ENCODE peak calls at places on chromosome 3, in four cellular contexts. One of them, this sample, is unnamed.
A peak's percentile ranks its signal among the peaks of the same experiment; 100 is the strongest.

GRCh38 chr3:122947621-122948202 is 79.9 kb downstream of the SEMA5B start:
- DNase-seq in kidney: no peak
- DNase-seq in H9: no peak
- DNase-seq in adrenal gland: no peak
- DNase-seq in this sample: no peak

GRCh38 chr3:15291589-15292541 is 40.5 kb downstream of the SH3BP5 start:
- DNase-seq in kidney: peak; percentile 74
- DNase-seq in H9: no peak
- DNase-seq in adrenal gland: no peak
- DNase-seq in this sample: no peak

GRCh38 chr3:151707216-151707615 is 26.5 kb upstream of the AADACL2 start:
- DNase-seq in kidney: no peak
- DNase-seq in H9: no peak
- DNase-seq in adrenal gland: no peak
- DNase-seq in this sample: no peak

GRCh38 chr3:42667523-42668402 is 14.3 kb downstream of the ZBTB47 start:
- DNase-seq in kidney: peak; percentile 66
- DNase-seq in H9: peak; percentile 26
- DNase-seq in adrenal gland: no peak
- DNase-seq in this sample: no peak

GRCh38 chr3:101779808-101780366 is 876 bp downstream of the NXPE3 start:
- DNase-seq in kidney: no peak
- DNase-seq in H9: no peak
- DNase-seq in adrenal gland: no peak
- DNase-seq in this sample: no peak

GRCh38 chr3:117439812-117440211 is 730.2 kb downstream of the TUSC7 start:
- DNase-seq in kidney: no peak
- DNase-seq in H9: no peak
- DNase-seq in adrenal gland: peak; percentile 59
- DNase-seq in this sample: no peak

GRCh38 chr3:5133239-5133638 is 11.1 kb downstream of the ARL8B start:
- DNase-seq in kidney: no peak
- DNase-seq in H9: no peak
- DNase-seq in adrenal gland: no peak
- DNase-seq in this sample: no peak

GRCh38 chr3:143188881-143189280 is 69.3 kb downstream of the CHST2 start:
- DNase-seq in kidney: no peak
- DNase-seq in H9: no peak
- DNase-seq in adrenal gland: no peak
- DNase-seq in this sample: no peak

GRCh38 chr3:4772171-4772804 is 206.9 kb upstream of the BHLHE40 start:
- DNase-seq in kidney: peak; percentile 92
- DNase-seq in H9: no peak
- DNase-seq in adrenal gland: peak; percentile 97
- DNase-seq in this sample: peak; percentile 51

GRCh38 chr3:150723946-150724345 is 20.2 kb upstream of the ERICH6 start:
- DNase-seq in kidney: no peak
- DNase-seq in H9: no peak
- DNase-seq in adrenal gland: no peak
- DNase-seq in this sample: no peak

GRCh38 chr3:43455233-43455632 is 166.6 kb downstream of the ANO10 start:
- DNase-seq in kidney: no peak
- DNase-seq in H9: no peak
- DNase-seq in adrenal gland: peak; percentile 90
- DNase-seq in this sample: no peak

GRCh38 chr3:52052831-52053306 is 3.5 kb downstream of the DUSP7 start:
- DNase-seq in kidney: peak; percentile 93
- DNase-seq in H9: peak; percentile 87
- DNase-seq in adrenal gland: peak; percentile 94
- DNase-seq in this sample: peak; percentile 83

GRCh38 chr3:10996345-10997050 is 4.0 kb downstream of the SLC6A1 start:
- DNase-seq in kidney: no peak
- DNase-seq in H9: no peak
- DNase-seq in adrenal gland: no peak
- DNase-seq in this sample: no peak

GRCh38 chr3:54517424-54517823 is 395.1 kb downstream of the CACNA2D3 start:
- DNase-seq in kidney: no peak
- DNase-seq in H9: no peak
- DNase-seq in adrenal gland: no peak
- DNase-seq in this sample: peak; percentile 18

GRCh38 chr3:16860234-16860633 is 24.5 kb upstream of the PLCL2 start:
- DNase-seq in kidney: no peak
- DNase-seq in H9: no peak
- DNase-seq in adrenal gland: no peak
- DNase-seq in this sample: no peak

GRCh38 chr3:16523778-16524177 is 10.3 kb upstream of the RFTN1 start:
- DNase-seq in kidney: no peak
- DNase-seq in H9: no peak
- DNase-seq in adrenal gland: no peak
- DNase-seq in this sample: no peak

GRCh38 chr3:42053476-42053875 is 37.7 kb upstream of the TRAK1 start:
- DNase-seq in kidney: peak; percentile 27
- DNase-seq in H9: no peak
- DNase-seq in adrenal gland: peak; percentile 58
- DNase-seq in this sample: no peak

GRCh38 chr3:30370681-30371271 is 235.6 kb upstream of the TGFBR2 start:
- DNase-seq in kidney: no peak
- DNase-seq in H9: no peak
- DNase-seq in adrenal gland: no peak
- DNase-seq in this sample: no peak

GRCh38 chr3:99891610-99892285 is 74.1 kb downstream of the CMSS1 start:
- DNase-seq in kidney: no peak
- DNase-seq in H9: no peak
- DNase-seq in adrenal gland: no peak
- DNase-seq in this sample: no peak

GRCh38 chr3:51940648-51941421 is 869 bp downstream of the RRP9 start:
- DNase-seq in kidney: peak; percentile 51
- DNase-seq in H9: no peak
- DNase-seq in adrenal gland: no peak
- DNase-seq in this sample: no peak

GRCh38 chr3:105359098-105359762 is 7.5 kb upstream of the ALCAM start:
- DNase-seq in kidney: no peak
- DNase-seq in H9: no peak
- DNase-seq in adrenal gland: no peak
- DNase-seq in this sample: no peak

GRCh38 chr3:60169755-60170154 is 1081.5 kb downstream of the FHIT start:
- DNase-seq in kidney: no peak
- DNase-seq in H9: no peak
- DNase-seq in adrenal gland: no peak
- DNase-seq in this sample: no peak

GRCh38 chr3:192887047-192887446 is 30.6 kb downstream of the MB21D2 start:
- DNase-seq in kidney: no peak
- DNase-seq in H9: no peak
- DNase-seq in adrenal gland: no peak
- DNase-seq in this sample: peak; percentile 52

GRCh38 chr3:113111308-113111707 is 100.0 kb upstream of the BOC start:
- DNase-seq in kidney: no peak
- DNase-seq in H9: no peak
- DNase-seq in adrenal gland: no peak
- DNase-seq in this sample: no peak

GRCh38 chr3:27559835-27560234 is 75.7 kb upstream of the SLC4A7 start:
- DNase-seq in kidney: no peak
- DNase-seq in H9: no peak
- DNase-seq in adrenal gland: peak; percentile 63
- DNase-seq in this sample: peak; percentile 31

GRCh38 chr3:148036331-148036881 is 627.2 kb downstream of the ZIC1 start:
- DNase-seq in kidney: no peak
- DNase-seq in H9: no peak
- DNase-seq in adrenal gland: no peak
- DNase-seq in this sample: no peak

GRCh38 chr3:169354774-169355501 is 308.6 kb downstream of the MECOM start:
- DNase-seq in kidney: no peak
- DNase-seq in H9: no peak
- DNase-seq in adrenal gland: no peak
- DNase-seq in this sample: no peak

DNA sequence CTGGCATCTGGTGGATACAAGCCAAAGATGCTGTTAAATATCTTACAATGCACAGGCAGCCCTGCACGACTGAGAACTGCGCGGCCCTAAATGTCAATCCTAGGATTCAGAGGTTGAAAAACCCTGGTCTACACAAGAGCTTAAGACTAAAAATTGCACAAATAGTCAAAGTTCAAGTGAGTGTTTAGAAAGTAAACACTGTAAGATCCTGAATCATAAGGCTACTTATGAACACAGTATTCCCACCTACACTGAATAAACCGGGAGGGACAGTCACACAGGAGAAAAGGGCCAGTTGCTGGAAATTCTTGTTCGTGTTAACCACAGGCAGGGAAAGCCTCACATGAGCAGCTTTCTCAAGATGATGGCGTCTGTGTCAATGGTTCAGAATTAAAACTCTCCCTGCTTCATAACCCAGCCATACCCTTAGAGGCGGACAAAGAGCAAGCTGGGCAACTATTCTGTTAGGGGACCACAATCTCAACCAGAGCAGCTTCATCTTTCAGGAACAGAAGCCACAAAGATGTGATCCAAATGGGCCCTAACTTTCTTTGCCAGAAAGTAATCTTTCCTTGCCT is 37.7 kb downstream of the LRIG1 start:
- DNase-seq in kidney: no peak
- DNase-seq in H9: no peak
- DNase-seq in adrenal gland: no peak
- DNase-seq in this sample: no peak
- H3K4me1 ChIP-seq in kidney: no peaks in the 10 kb centered on the region
- H3K4me1 ChIP-seq in H9: peaks cover 2% of the 10 kb centered on the region
- H3K4me1 ChIP-seq in adrenal gland: no peaks in the 10 kb centered on the region
- H3K4me1 ChIP-seq in this sample: peaks cover 5% of the 10 kb centered on the region

DNA sequence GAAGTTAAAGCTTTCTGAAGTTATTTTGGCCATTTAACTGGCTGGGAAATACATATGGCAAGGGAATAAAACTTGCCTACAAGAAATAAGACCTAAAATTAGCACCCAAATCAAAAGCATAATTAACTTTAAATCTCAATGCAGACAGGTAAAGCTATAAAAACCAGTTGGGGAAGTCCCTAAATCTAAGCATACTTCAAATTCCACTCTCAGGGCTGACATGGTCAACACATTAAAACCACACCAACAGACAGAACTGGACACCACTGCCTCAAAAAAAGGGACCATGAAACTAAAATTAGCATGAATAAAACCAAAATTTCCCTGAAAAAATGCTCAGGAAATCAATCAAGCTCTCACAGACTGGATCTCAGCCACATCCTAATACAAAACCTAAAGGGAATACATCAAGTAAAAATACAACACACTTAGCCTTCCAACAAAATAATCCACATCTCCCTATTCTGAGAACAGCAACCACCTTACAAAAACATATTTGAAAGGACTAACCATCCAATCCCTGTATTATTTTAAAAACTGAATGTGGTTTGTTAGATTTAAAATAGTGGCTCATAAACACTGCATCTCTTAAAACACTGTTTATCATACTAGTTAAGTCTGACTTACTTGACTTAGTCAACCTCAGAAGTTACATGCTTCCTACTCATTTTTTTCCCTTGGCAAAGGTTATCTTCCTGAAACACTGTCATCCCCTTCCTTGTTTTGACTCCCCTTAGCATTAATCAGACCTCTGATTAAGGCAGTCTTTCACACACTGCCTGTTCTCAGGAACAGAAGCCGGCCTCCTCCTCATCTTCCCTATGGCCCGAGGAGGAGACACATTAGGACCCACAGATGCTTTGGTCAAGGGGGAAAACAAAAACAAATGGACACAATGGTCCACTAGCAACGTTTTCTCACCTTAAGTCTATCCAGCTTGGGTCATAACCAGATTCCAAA is 8.3 kb downstream of the TRA2B start:
- DNase-seq in kidney: no peak
- DNase-seq in H9: no peak
- DNase-seq in adrenal gland: no peak
- DNase-seq in this sample: no peak
- H3K4me1 ChIP-seq in kidney: peaks cover 44% of the 10 kb centered on the region
- H3K4me1 ChIP-seq in H9: peaks cover 13% of the 10 kb centered on the region
- H3K4me1 ChIP-seq in adrenal gland: peaks cover 82% of the 10 kb centered on the region
- H3K4me1 ChIP-seq in this sample: peaks cover 59% of the 10 kb centered on the region

GRCh38 chr3:13073976-13074375 is 747 bp upstream of the IQSEC1 start:
- DNase-seq in kidney: no peak
- DNase-seq in H9: no peak
- DNase-seq in adrenal gland: no peak
- DNase-seq in this sample: no peak

GRCh38 chr3:13075318-13075717 is 2.1 kb upstream of the IQSEC1 start:
- DNase-seq in kidney: no peak
- DNase-seq in H9: no peak
- DNase-seq in adrenal gland: peak; percentile 61
- DNase-seq in this sample: no peak

GRCh38 chr3:13077431-13078157 is 4.4 kb upstream of the IQSEC1 start:
- DNase-seq in kidney: no peak
- DNase-seq in H9: no peak
- DNase-seq in adrenal gland: peak; percentile 89
- DNase-seq in this sample: no peak

GRCh38 chr3:13078158-13078905 is 5.1 kb upstream of the IQSEC1 start:
- DNase-seq in kidney: no peak
- DNase-seq in H9: no peak
- DNase-seq in adrenal gland: no peak
- DNase-seq in this sample: no peak

DNA sequence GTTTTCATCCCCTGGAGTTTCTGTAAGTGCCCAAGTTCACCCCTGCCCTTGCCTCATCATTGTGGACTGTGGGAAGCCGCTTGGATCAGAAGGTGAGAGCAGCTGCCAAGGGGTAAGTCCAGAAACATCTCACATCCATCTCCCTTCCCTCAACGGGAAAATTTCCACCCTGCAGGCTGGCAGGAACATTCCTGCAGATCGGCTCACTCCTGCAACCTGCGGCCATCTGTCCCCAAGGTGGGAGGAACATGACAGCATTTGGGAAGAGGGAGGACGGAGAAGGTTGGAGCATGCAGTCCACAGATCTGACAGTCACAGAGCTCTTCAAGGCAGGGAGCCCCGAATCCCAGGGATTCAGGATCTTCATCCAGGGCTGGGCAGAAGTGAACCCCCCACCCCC is 3.0 kb upstream of the IQSEC1 start:
- DNase-seq in kidney: no peak
- DNase-seq in H9: no peak
- DNase-seq in adrenal gland: no peak
- DNase-seq in this sample: no peak
- H3K4me1 ChIP-seq in kidney: no peaks in the 10 kb centered on the region
- H3K4me1 ChIP-seq in H9: no peaks in the 10 kb centered on the region
- H3K4me1 ChIP-seq in adrenal gland: no peaks in the 10 kb centered on the region
- H3K4me1 ChIP-seq in this sample: no peaks in the 10 kb centered on the region

DNA sequence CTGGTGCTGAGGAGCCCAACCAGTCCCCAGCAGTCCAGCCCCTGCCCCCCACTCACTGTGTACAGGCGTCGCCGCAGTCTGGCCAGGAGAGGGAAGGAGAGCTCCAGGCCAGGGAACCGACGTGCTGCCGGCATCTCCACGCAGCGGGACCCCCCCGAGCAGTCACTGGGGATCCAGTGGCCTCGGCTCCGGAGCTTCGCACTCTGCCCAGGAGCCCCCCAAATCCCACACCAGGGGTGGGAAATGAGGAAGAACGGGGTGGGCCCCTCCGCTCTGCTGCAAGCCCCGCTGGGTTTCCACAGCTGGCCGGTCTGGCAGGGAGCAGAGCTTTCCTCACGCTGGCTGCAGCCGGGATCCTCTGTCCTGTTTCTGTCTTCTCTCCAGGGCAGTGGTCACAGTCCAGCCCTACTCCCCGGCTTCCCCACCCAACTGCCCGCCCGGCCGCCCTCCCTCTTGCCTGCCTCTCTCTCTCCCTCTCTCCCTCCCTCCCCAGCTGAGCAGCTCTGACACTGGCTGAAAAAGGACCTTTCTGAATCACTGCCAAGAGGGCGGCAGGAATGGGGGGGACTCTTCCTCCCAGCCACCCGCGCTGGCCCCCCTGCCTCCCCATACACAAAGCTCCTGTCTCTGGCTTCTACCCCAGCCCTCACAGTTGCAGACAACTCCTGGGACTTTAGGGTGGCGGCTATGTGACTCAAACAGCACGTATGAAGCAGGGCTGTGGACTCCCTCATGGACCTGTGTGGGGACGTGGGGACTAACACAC is 15.8 kb downstream of the TNK2 start:
- DNase-seq in kidney: peak; percentile 83
- DNase-seq in H9: no peak
- DNase-seq in adrenal gland: peak; percentile 82
- DNase-seq in this sample: no peak
- H3K4me1 ChIP-seq in kidney: peaks cover 30% of the 10 kb centered on the region
- H3K4me1 ChIP-seq in H9: no peaks in the 10 kb centered on the region
- H3K4me1 ChIP-seq in adrenal gland: peaks cover 24% of the 10 kb centered on the region
- H3K4me1 ChIP-seq in this sample: no peaks in the 10 kb centered on the region

This sample was measured in lung.